ENCODE peak calls at places on chromosomes 12 and 14, in six cellular contexts. S, O, I, H, A and U are unnamed samples.

GRCh38 chr12:52359511-52360103 is 7.7 kb downstream of the KRT85 start:
- DNase-seq in H (no peak), S (no peak), A (no peak), O (no peak), I (no peak), U (no peak)

GRCh38 chr12:113056631-113057488 is at the start of gene DTX1:
- DNase-seq in H (no peak), I (no peak), O (no peak), A (no peak), S (no peak), U (peak)

GRCh38 chr12:34595749-34596733 is 573.7 kb downstream of the ALG10 start:
- DNase-seq in H (peak), O (no peak), S (no peak), A (peak), I (no peak), U (no peak)

GRCh38 chr12:94714378-94714777 is 64.0 kb upstream of the TMCC3 start:
- DNase-seq in A (no peak), I (no peak), S (peak), O (no peak), H (no peak), U (no peak)

GRCh38 chr14:61535470-61535869 is 159.8 kb upstream of the HIF1A start:
- DNase-seq in S (no peak), O (no peak), I (peak), A (no peak), H (no peak), U (no peak)

GRCh38 chr12:125091401-125091800 is 26.2 kb downstream of the AACS start:
- DNase-seq in O (no peak), I (no peak), S (no peak), A (no peak), H (no peak), U (no peak)

GRCh38 chr12:100251917-100252316 is 15.0 kb downstream of the DEPDC4 start:
- DNase-seq in O (peak), S (no peak), H (no peak), I (peak), A (no peak), U (no peak)

GRCh38 chr12:118124333-118124874 is 11.5 kb upstream of the PEBP1 start:
- DNase-seq in I (no peak), S (no peak), O (no peak), A (no peak), H (no peak), U (no peak)

GRCh38 chr12:33770652-33771051 is 251.6 kb upstream of the ALG10 start:
- DNase-seq in H (no peak), S (no peak), A (no peak), I (no peak), O (no peak), U (no peak)

GRCh38 chr12:92539966-92540791 is 162.6 kb upstream of the PLEKHG7 start:
- DNase-seq in S (no peak), A (peak), I (no peak), O (peak), H (peak), U (peak)

GRCh38 chr12:4353785-4354208 is 25.7 kb downstream of the FGF23 start:
- DNase-seq in H (no peak), O (no peak), S (peak), A (no peak), I (peak), U (peak)

GRCh38 chr12:13745100-13745678 is 236.2 kb downstream of the GRIN2B start:
- DNase-seq in S (no peak), A (no peak), O (peak), I (no peak), H (no peak), U (no peak)

DNA sequence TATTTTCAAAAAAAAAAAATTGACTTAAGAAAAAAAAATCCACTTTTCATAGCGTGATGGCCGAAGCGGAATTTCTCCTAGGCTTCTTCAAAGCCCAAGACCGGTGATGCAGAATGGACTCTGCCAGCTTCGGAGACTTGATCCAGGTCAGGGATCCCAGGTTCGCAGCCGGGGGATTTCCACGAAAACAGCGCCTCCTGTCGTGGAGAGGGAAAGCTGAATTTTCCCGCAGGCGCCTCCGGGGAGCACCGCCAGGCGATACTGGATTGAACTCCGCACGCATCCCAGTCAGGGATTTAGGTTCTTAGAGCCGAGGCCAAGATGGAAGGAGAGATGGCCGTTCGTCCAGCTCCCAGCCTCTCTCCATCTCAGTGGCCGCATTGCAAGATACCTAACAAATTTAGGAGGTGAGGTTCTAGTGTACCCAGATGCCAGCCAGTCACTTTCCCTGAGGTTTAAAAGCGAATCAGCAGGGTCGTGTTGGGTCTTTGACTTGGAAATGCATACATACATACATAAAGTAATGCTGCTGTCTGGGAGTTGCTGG is 2.2 kb downstream of the TTC6 start:
- DNase-seq in H (peak), S (no peak), I (peak), A (no peak), O (peak), U (peak)
- TF ChIP-seq CTCF in H (no peak), S (no peak), I (peak), A (peak), O (no peak), U (peak)

DNA sequence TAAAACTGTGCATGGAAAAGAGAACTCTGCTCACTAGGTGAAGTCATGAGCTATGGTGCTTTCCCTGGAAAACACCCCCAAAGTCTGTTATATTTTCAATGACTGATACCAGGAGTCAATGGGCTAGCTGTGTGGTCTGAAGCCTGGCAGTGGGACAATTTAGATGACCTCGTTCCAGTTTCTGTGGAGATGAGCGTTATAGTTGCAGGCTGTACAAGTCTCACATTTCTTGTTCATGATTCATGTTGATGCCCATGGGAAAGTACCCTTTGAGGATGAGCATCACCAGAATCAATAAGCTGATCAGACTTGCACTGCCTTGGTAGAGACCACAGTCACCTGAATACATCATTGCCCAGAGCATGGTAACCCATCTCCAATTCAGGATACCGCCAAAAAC is 70.7 kb downstream of the NOVA1 start:
- DNase-seq in O (no peak), I (peak), A (no peak), H (no peak), S (no peak), U (no peak)
- TF ChIP-seq CTCF in O (no peak), I (no peak), A (no peak), H (no peak), S (no peak), U (no peak)

DNA sequence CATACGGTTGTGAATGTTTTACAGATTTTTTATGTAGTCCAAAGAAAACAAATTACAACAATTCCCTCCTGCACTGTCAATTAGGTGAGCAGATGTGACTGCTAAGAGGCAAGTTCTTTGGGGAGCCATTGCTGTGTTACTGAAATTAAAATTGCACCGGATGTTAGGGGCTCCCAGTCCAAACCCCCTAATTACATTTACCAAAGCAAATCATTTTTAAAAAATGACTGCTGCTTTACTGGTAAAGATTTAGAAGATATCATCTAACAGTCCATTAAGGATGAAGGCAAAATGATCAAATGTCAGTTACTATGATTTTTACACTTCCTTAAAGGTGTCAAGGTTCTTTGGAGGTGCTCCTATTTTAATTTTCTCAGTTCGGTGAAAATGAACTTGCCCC is 70.1 kb upstream of the CSRP2 start:
- DNase-seq in O (no peak), A (no peak), H (no peak), I (no peak), S (no peak), U (no peak)
- TF ChIP-seq CTCF in O (no peak), A (no peak), H (no peak), I (no peak), S (no peak), U (no peak)

DNA sequence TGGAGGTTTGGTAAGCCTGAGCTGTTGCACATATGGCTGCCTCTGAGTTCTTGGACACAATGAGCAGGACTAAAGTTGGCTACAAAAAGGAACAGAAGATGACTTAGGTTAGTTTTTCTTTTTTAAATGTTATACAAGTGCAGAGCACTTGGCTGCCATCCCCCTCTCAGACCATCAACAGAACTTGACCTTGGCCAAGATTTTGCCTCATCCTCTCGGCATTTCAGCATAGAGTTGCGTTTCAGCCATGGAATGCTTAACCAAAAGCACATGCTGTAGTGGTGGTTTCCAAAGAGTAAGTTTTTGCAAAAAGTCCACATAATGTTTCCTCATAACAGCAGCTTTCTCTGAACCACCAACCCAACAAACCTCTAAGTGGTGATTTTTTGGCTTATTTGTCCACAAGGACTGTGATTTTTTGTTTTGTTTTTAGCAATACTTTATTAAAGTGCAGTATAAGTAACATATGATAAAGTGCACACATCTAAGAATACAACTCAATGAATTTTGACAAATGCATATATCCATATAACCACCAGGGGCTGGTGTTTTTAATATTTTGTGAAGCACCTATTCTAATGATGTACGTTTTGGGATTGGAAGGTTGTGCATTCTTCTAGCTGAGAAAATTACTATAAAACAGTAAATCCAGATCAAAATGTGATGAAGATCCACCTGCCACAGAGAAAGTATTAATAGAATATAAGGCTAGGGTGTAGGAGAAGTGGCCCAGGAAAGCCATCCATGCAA is 12.1 kb upstream of the GALNT16 start:
- DNase-seq in A (no peak), H (peak), O (no peak), S (no peak), I (no peak), U (no peak)
- TF ChIP-seq CTCF in A (peak), H (no peak), O (no peak), S (no peak), I (no peak), U (peak)

DNA sequence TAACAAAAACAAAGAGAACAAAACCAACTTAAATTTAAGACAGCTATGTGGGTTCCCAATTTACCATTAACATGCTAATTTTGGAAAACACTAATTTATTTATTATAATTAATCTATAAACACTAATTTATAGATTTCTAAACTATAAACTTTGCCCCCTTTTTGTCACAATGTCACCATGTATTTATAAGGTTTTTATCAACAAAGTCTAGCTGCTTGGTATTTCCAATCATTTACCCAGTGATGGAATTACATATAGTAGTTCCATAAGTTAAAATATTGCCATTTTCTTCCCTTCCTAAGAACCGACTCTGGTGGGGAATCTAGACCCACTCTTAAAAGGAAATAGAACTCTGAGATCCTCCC is 140.7 kb downstream of the PPM1H start:
- DNase-seq in O (no peak), A (no peak), I (no peak), H (no peak), S (no peak), U (no peak)
- TF ChIP-seq CTCF in O (no peak), A (no peak), I (no peak), H (no peak), S (no peak), U (peak)

GRCh38 chr14:53531730-53532129 is 378.6 kb upstream of the DDHD1 start:
- DNase-seq in H (no peak), S (no peak), I (no peak), A (no peak), O (no peak), U (no peak)
- TF ChIP-seq CTCF in H (no peak), S (no peak), I (no peak), A (no peak), O (no peak), U (no peak)

DNA sequence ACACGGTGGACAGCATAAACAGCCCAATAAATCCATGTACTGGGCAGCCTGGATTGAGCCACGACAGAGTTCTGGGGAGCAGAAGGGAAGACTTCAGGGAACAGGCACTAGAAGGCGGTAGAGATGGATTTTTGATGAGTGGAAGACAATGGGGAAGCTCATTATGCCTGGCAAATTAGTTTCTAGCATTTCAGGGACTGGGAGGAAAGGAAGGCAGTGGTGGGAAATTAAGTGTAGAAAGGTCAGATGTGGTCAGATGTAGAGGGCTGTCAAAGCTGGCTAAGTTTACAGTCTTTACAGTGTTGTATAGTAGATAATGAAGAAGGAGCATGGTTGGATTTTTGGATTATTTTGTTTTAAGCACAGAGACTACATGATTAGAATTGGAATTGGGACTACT is 9.1 kb downstream of the EGLN3 start:
- DNase-seq in H (no peak), A (no peak), O (no peak), S (no peak), I (no peak), U (no peak)
- TF ChIP-seq CTCF in H (no peak), A (no peak), O (peak), S (no peak), I (no peak), U (no peak)

GRCh38 chr12:123076604-123077297 is 74.1 kb downstream of the PITPNM2 start:
- DNase-seq in S (no peak), H (no peak), O (no peak), I (no peak), A (no peak), U (no peak)

GRCh38 chr12:123071401-123072304 is 79.2 kb downstream of the PITPNM2 start:
- DNase-seq in H (peak), I (no peak), S (no peak), O (no peak), A (no peak), U (no peak)

GRCh38 chr12:123075092-123075491 is 75.8 kb downstream of the PITPNM2 start:
- DNase-seq in A (no peak), O (no peak), I (no peak), S (no peak), H (no peak), U (no peak)

GRCh38 chr12:123075591-123076171 is 75.2 kb downstream of the PITPNM2 start:
- DNase-seq in H (no peak), S (no peak), O (peak), A (peak), I (no peak), U (peak)

DNA sequence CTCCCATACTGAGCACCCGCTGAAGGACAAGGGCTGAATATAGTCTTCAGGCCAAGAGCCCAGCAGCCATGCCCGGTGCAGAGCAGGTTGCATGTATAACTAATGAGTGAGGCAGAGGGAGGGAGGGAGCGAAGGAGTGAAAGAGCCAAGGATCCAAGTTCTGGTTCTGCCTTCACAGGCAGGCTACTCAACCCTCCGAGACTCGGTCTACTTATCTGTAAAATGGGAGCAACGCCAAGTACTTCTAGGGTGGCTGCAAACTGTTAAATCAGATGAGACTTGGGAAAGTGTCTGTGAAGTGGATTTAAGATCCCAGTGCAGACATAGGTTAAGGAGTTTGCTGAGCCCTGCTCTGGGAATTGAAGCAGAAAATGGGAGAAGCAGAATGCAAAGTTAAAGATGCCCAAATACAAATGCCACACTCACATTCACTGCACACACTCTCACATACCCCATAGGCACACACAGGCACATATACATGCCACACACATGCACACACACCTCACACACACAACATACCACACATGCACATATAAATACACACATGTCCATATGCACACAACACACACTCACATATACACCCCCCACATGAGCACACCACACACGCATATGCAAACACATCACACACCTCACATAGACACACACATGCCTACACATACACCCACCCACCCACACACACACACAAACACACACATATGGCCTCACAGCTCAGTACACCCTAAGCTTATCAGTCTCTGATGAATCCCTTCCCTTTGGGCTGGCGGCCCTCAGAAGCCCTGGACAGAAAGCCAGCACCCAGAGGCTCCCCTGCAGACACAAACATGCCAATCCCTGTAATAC is 76.7 kb downstream of the PITPNM2 start:
- DNase-seq in O (no peak), A (no peak), H (no peak), S (no peak), I (no peak), U (no peak)
- TF ChIP-seq CTCF in O (no peak), A (no peak), H (no peak), S (no peak), I (no peak), U (no peak)